ENCODE peak calls at places on chromosome 19, in seven cellular contexts. G, R, W, I, J, N and Z are unnamed samples.

GRCh38 chr19:28472843-28473242 is 740.1 kb downstream of the UQCRFS1 start:
- DNase-seq in G (no peak), N (no peak), I (peak; percentile 30), R (peak; percentile 30), W (no peak), J (no peak), Z (no peak)

GRCh38 chr19:17555929-17556813 is 722 bp downstream of the COLGALT1 start:
- DNase-seq in J (no peak), G (no peak), W (peak; percentile 75), N (peak; percentile 27), I (peak; percentile 75), R (no peak), Z (peak; percentile 80)

GRCh38 chr19:35755550-35756371 is 1.1 kb downstream of the HSPB6 start:
- DNase-seq in W (no peak), N (no peak), J (peak; percentile 90), G (peak; percentile 57), R (peak; percentile 49), I (peak; percentile 93), Z (peak; percentile 94)

GRCh38 chr19:50333235-50333736 is 4.1 kb upstream of the KCNC3 start:
- DNase-seq in I (peak; percentile 87), J (peak; percentile 45), W (peak; percentile 72), N (peak; percentile 94), G (peak; percentile 91), R (peak; percentile 74), Z (peak; percentile 86)

GRCh38 chr19:45428385-45429231 is 4.9 kb upstream of the ERCC1 start:
- DNase-seq in R (no peak), J (no peak), G (peak; percentile 29), I (peak; percentile 79), W (peak; percentile 37), N (no peak), Z (peak; percentile 78)

GRCh38 chr19:43574424-43575155 is 737 bp downstream of the XRCC1 start:
- DNase-seq in J (no peak), I (no peak), N (no peak), W (peak; percentile 59), R (no peak), G (no peak), Z (no peak)

GRCh38 chr19:6213266-6213595 is 66.5 kb downstream of the MLLT1 start:
- DNase-seq in J (no peak), I (no peak), W (no peak), R (no peak), G (no peak), N (no peak), Z (peak; percentile 49)

GRCh38 chr19:18145391-18145999 is 7.5 kb upstream of the PIK3R2 start:
- DNase-seq in R (no peak), G (no peak), W (no peak), J (no peak), I (no peak), N (no peak), Z (no peak)

GRCh38 chr19:16330811-16331690 is 6.4 kb downstream of the KLF2 start:
- DNase-seq in J (no peak), W (no peak), R (no peak), G (peak; percentile 51), I (no peak), N (no peak), Z (no peak)

GRCh38 chr19:19137556-19138109 is 645 bp downstream of the TMEM161A start:
- DNase-seq in W (no peak), G (no peak), I (no peak), J (no peak), R (no peak), N (no peak), Z (no peak)

GRCh38 chr19:51181913-51182419 is 39.9 kb downstream of the SIGLEC7 start:
- DNase-seq in J (no peak), G (no peak), N (no peak), W (no peak), I (no peak), R (no peak), Z (no peak)

GRCh38 chr19:13748169-13748884 is 16.0 kb upstream of the MRI1 start:
- DNase-seq in N (no peak), I (no peak), J (no peak), R (no peak), G (no peak), W (no peak), Z (no peak)

GRCh38 chr19:18339703-18340102 is 695 bp upstream of the PGPEP1 start:
- DNase-seq in W (peak; percentile 38), R (no peak), N (no peak), G (no peak), I (no peak), J (no peak), Z (no peak)

GRCh38 chr19:11100064-11100463 is 10.8 kb downstream of the LDLR start:
- DNase-seq in I (no peak), G (no peak), N (no peak), J (no peak), W (no peak), R (no peak), Z (no peak)

GRCh38 chr19:14156971-14157717 is 20.8 kb upstream of the ASF1B start:
- DNase-seq in N (no peak), J (no peak), W (no peak), I (no peak), R (no peak), G (no peak), Z (no peak)

GRCh38 chr19:45376045-45376724 is 5.8 kb upstream of the ERCC2 start:
- DNase-seq in J (no peak), W (peak; percentile 88), I (no peak), G (no peak), N (peak; percentile 75), R (no peak), Z (peak; percentile 55)

GRCh38 chr19:15123900-15124299 is 16.7 kb downstream of the SYDE1 start:
- DNase-seq in R (no peak), I (peak; percentile 83), G (no peak), N (no peak), W (no peak), J (no peak), Z (peak; percentile 57)

GRCh38 chr19:32098953-32099352 is 246.5 kb upstream of the ZNF507 start:
- DNase-seq in G (no peak), R (no peak), W (no peak), J (no peak), I (no peak), N (no peak), Z (no peak)

GRCh38 chr19:50644315-50644915 is 4.7 kb upstream of the SYT3 start:
- DNase-seq in R (no peak), J (no peak), G (no peak), W (no peak), I (no peak), N (no peak), Z (no peak)

GRCh38 chr19:54149021-54149812 is 10.3 kb downstream of the LENG1 start:
- DNase-seq in W (no peak), I (no peak), R (no peak), G (no peak), J (no peak), N (no peak), Z (no peak)

GRCh38 chr19:1172353-1173159 is 1.5 kb downstream of the SBNO2 start:
- DNase-seq in R (no peak), J (no peak), I (peak; percentile 46), N (no peak), G (peak; percentile 17), W (peak; percentile 90), Z (peak; percentile 79)

GRCh38 chr19:1169921-1170885 is 3.9 kb downstream of the SBNO2 start:
- DNase-seq in W (no peak), J (no peak), R (no peak), I (no peak), N (no peak), G (peak; percentile 18), Z (peak; percentile 81)

GRCh38 chr19:1170938-1171754 is 2.9 kb downstream of the SBNO2 start:
- DNase-seq in J (no peak), R (no peak), N (no peak), G (peak; percentile 20), I (no peak), W (peak; percentile 81), Z (no peak)

GRCh38 chr19:1173160-1173844 is 766 bp downstream of the SBNO2 start:
- DNase-seq in N (no peak), J (no peak), W (peak; percentile 62), R (no peak), G (peak; percentile 21), I (no peak), Z (peak; percentile 46)

DNA sequence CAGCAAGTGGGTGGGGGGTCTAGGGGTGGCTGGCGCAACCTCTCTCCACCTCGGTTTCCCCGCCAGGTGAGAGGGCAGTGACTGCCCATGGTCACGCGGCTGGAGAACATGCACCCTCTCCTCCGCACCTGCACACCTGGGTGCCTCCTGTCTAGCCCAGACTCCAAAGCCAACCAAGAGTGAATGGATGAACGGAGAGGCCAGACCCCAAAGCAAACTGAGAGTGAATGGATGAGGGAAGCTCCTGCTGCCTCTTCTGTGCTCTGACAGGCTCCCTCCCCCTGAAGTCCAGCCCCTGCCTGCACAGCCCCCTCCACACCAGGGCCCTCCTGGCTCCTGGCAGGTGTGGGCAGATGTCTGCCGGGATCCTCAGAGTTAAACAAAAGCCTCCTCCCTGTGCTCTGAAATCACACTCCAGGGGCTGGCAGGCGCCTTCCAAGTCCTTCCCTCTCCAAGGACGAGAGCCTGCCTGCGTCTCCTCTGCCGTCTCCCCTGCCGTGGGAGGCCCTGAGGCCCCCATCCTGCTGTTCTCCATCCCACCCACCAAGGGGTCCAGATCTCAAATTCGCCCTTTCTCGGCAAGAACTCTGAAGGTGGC is 2.2 kb downstream of the SBNO2 start:
- DNase-seq in I (no peak), J (no peak), N (no peak), G (peak; percentile 14), R (no peak), W (peak; percentile 55), Z (peak; percentile 50)
- H3K4me1 ChIP-seq in I (peaks cover 17% of the 10 kb centered on the region), J (peaks cover 73% of the 10 kb centered on the region), N (peaks cover 15% of the 10 kb centered on the region), G (peaks cover 23% of the 10 kb centered on the region), R (peaks cover 12% of the 10 kb centered on the region), W (peaks cover 14% of the 10 kb centered on the region), Z (peaks cover 19% of the 10 kb centered on the region)

GRCh38 chr19:40688987-40689338 is 1.5 kb downstream of the NUMBL start:
- DNase-seq in N (no peak), W (no peak), I (no peak), R (no peak), G (no peak), J (no peak), Z (no peak)
- H3K4me1 ChIP-seq in N (peaks cover 22% of the 10 kb centered on the region), W (peaks cover 23% of the 10 kb centered on the region), I (peaks cover 31% of the 10 kb centered on the region), R (peaks cover 24% of the 10 kb centered on the region), G (peaks cover 23% of the 10 kb centered on the region), J (peaks cover 57% of the 10 kb centered on the region), Z (peaks cover 8% of the 10 kb centered on the region)

DNA sequence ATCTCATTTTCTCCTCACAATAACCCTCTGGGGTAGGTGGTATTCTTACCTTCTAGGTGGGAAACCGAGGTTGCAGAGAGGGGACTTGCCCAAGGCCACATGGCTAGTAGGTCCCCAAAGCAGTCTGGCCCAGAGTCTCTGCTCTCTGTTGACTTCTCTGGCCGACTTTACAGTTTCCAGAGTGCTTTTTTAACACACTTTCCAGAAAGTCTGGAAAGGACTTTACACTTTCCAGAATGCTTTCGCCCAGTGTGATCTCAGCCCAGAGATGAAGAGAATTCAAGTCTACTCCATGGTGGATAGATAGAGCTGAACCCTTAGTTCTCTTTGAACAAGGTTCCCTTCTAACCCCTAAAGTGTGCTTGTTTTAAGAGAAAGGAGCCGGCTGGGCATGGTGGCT is 12.2 kb downstream of the ARHGAP35 start:
- DNase-seq in W (no peak), J (no peak), I (no peak), R (no peak), G (no peak), N (no peak), Z (no peak)
- H3K4me1 ChIP-seq in W (peaks cover 3% of the 10 kb centered on the region), J (peaks cover 10% of the 10 kb centered on the region), I (no peaks in the 10 kb centered on the region), R (peaks cover 2% of the 10 kb centered on the region), G (peaks cover 4% of the 10 kb centered on the region), N (peaks cover 10% of the 10 kb centered on the region), Z (no peaks in the 10 kb centered on the region)

DNA sequence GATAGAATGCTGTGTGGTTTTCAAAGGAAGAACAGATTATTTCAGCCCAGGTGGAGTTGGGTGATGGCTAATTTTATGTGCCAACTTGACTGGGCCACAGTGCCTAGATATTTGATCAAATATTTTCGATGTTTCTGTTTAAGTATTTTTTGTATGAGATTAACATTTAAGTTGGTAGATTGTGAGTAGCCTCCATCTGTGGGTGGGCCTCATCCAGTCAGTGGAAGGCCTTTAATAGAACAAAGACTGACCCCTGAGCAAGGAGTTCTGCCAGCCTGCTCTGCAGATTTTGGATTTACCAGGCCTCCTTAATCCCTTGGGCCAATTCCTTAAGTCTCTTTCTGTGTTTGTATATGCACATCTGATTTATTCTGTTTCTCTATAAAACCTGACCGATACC is 13.9 kb downstream of the LSM14A start:
- DNase-seq in W (no peak), G (no peak), N (no peak), I (no peak), J (no peak), R (no peak), Z (no peak)
- H3K4me1 ChIP-seq in W (peaks cover 3% of the 10 kb centered on the region), G (peaks cover 69% of the 10 kb centered on the region), N (peaks cover 2% of the 10 kb centered on the region), I (peaks cover 62% of the 10 kb centered on the region), J (peaks cover 94% of the 10 kb centered on the region), R (peaks cover 46% of the 10 kb centered on the region), Z (peaks cover 69% of the 10 kb centered on the region)